ENCODE peak calls at places on chromosomes 7 and 10, in five cellular contexts. S, T, K, F and O are unnamed samples.

GRCh38 chr10:108250954-108251620 is 1086.6 kb upstream of the SORCS1 start:
- DNase-seq in T (no peak), K (no peak), S (peak), F (no peak), O (no peak)

GRCh38 chr10:120734476-120735078 is 116.6 kb upstream of the WDR11 start:
- DNase-seq in F (no peak), T (no peak), S (peak), K (no peak), O (no peak)

GRCh38 chr7:80478683-80479082 is 33.2 kb downstream of the GNAT3 start:
- DNase-seq in S (peak), K (no peak), T (no peak), F (no peak), O (no peak)

GRCh38 chr10:33876547-33877400 is 542.3 kb upstream of the NRP1 start:
- DNase-seq in S (no peak), F (no peak), K (no peak), T (no peak), O (no peak)

GRCh38 chr10:110207805-110208613 is 604 bp downstream of the MXI1 start:
- DNase-seq in S (no peak), T (peak), K (peak), F (peak), O (peak)

GRCh38 chr7:64618785-64619456 is 47.0 kb upstream of the ZNF107 start:
- DNase-seq in F (peak), S (peak), T (peak), K (no peak), O (no peak)

GRCh38 chr7:36871863-36872262 is 147.6 kb upstream of the AOAH start:
- DNase-seq in S (no peak), F (no peak), K (no peak), T (peak), O (no peak)

GRCh38 chr10:94314913-94315545 is 47.7 kb downstream of the NOC3L start:
- DNase-seq in K (no peak), F (no peak), S (no peak), T (no peak), O (no peak)

GRCh38 chr7:30470783-30471182 is 7.8 kb downstream of the NOD1 start:
- DNase-seq in S (peak), K (no peak), F (no peak), T (peak), O (no peak)

GRCh38 chr10:29140991-29141390 is 147.9 kb upstream of the LYZL1 start:
- DNase-seq in K (no peak), F (no peak), S (peak), T (no peak), O (no peak)

GRCh38 chr10:30811665-30812017 is 182.1 kb upstream of the LYZL2 start:
- DNase-seq in S (no peak), T (no peak), F (peak), K (no peak), O (no peak)

GRCh38 chr10:86313621-86314041 is 53.0 kb downstream of the GRID1 start:
- DNase-seq in T (no peak), S (no peak), K (no peak), F (no peak), O (no peak)

GRCh38 chr10:47371629-47372485 is 12.2 kb downstream of the ZNF488 start:
- DNase-seq in T (no peak), F (no peak), K (no peak), S (no peak), O (no peak)

GRCh38 chr10:32650246-32650655 is 204.3 kb downstream of the CCDC7 start:
- DNase-seq in S (no peak), T (no peak), F (peak), K (no peak), O (no peak)

GRCh38 chr10:48547981-48548380 is 56.9 kb downstream of the ARHGAP22 start:
- DNase-seq in T (no peak), S (no peak), F (no peak), K (no peak), O (no peak)

GRCh38 chr7:77320161-77320560 is 96.0 kb downstream of the GSAP start:
- DNase-seq in S (no peak), K (no peak), F (no peak), T (no peak), O (no peak)

GRCh38 chr7:80151274-80151665 is 16.6 kb downstream of the GNAI1 start:
- DNase-seq in K (no peak), S (peak), F (no peak), T (no peak), O (no peak)

GRCh38 chr7:5598261-5598761 is 174.7 kb upstream of the TNRC18 start:
- DNase-seq in T (no peak), S (peak), F (no peak), K (no peak), O (no peak)

GRCh38 chr7:158141806-158142518 is 445.7 kb downstream of the PTPRN2 start:
- DNase-seq in F (no peak), K (no peak), S (no peak), T (no peak), O (no peak)

GRCh38 chr10:44817961-44818649 is 93.0 kb upstream of the TMEM72 start:
- DNase-seq in F (no peak), K (no peak), T (no peak), S (no peak), O (no peak)

GRCh38 chr7:44515595-44516268 is 25.3 kb upstream of the NUDCD3 start:
- DNase-seq in K (no peak), S (no peak), T (no peak), F (no peak), O (no peak)

GRCh38 chr7:42070068-42070467 is 166.9 kb downstream of the GLI3 start:
- DNase-seq in T (no peak), F (no peak), S (peak), K (no peak), O (no peak)

GRCh38 chr10:47099445-47099844 is 188.2 kb downstream of the PTPN20 start:
- DNase-seq in K (no peak), S (no peak), F (no peak), T (no peak), O (no peak)

GRCh38 chr7:76296743-76297740 is 5.4 kb upstream of the HSPB1 start:
- DNase-seq in S (peak), F (no peak), K (no peak), T (no peak), O (no peak)

GRCh38 chr7:80686576-80686975 is 48.1 kb downstream of the CD36 start:
- DNase-seq in F (no peak), S (no peak), T (no peak), K (no peak), O (no peak)

GRCh38 chr7:42059275-42059674 is 177.7 kb downstream of the GLI3 start:
- DNase-seq in S (no peak), T (no peak), F (no peak), K (no peak), O (no peak)

GRCh38 chr7:97016392-97017196 is 8.0 kb downstream of the DLX5 start:
- DNase-seq in K (no peak), S (no peak), F (no peak), T (no peak), O (no peak)

GRCh38 chr10:86203162-86203905 is 163.3 kb downstream of the GRID1 start:
- DNase-seq in F (no peak), S (no peak), K (no peak), T (no peak), O (no peak)